ENCODE peak calls at places on chromosomes 16 and 17, in five cellular contexts. E, P, V, T and W are unnamed samples.
A peak's percentile ranks its signal among the peaks of the same experiment; 100 is the strongest.

GRCh38 chr16:84735846-84736586 is 36.2 kb downstream of the USP10 start:
- DNase-seq in E (peak; percentile 66), P (peak; percentile 45), V (peak; percentile 34), T (peak; percentile 70), W (no peak)

GRCh38 chr16:70399326-70399725 is 39.6 kb downstream of the ST3GAL2 start:
- DNase-seq in E (no peak), P (no peak), V (no peak), T (no peak), W (no peak)

GRCh38 chr17:79066963-79067362 is 7.7 kb upstream of the ENGASE start:
- DNase-seq in E (peak; percentile 9), P (no peak), V (no peak), T (no peak), W (no peak)

GRCh38 chr17:32546031-32546444 is 59.2 kb downstream of the CDK5R1 start:
- DNase-seq in E (no peak), P (no peak), V (no peak), T (no peak), W (no peak)

GRCh38 chr17:67994827-67995567 is 1.3 kb downstream of the C17orf58 start:
- DNase-seq in E (peak; percentile 65), P (peak; percentile 35), V (no peak), T (peak; percentile 50), W (peak; percentile 39)

GRCh38 chr17:72448019-72448418 is 327.2 kb downstream of the SOX9 start:
- DNase-seq in E (no peak), P (no peak), V (no peak), T (no peak), W (no peak)

GRCh38 chr16:14325921-14326401 is 254.8 kb downstream of the MRTFB start:
- DNase-seq in E (peak; percentile 56), P (peak; percentile 44), V (no peak), T (peak; percentile 61), W (no peak)

GRCh38 chr16:88014954-88015805 is 63.9 kb downstream of the BANP start:
- DNase-seq in E (peak; percentile 23), P (no peak), V (no peak), T (no peak), W (peak; percentile 58)

GRCh38 chr17:28579526-28579925 is 2.8 kb upstream of the ALDOC start:
- DNase-seq in E (no peak), P (no peak), V (no peak), T (no peak), W (no peak)

GRCh38 chr17:76638263-76638662 is 5.3 kb downstream of the ST6GALNAC1 start:
- DNase-seq in E (no peak), P (no peak), V (no peak), T (no peak), W (no peak)
- H3K4me3 ChIP-seq in E (no peak overlapping the region), P (no peak overlapping the region), V (no peak overlapping the region), T (no peak overlapping the region), W (no peak overlapping the region)

DNA sequence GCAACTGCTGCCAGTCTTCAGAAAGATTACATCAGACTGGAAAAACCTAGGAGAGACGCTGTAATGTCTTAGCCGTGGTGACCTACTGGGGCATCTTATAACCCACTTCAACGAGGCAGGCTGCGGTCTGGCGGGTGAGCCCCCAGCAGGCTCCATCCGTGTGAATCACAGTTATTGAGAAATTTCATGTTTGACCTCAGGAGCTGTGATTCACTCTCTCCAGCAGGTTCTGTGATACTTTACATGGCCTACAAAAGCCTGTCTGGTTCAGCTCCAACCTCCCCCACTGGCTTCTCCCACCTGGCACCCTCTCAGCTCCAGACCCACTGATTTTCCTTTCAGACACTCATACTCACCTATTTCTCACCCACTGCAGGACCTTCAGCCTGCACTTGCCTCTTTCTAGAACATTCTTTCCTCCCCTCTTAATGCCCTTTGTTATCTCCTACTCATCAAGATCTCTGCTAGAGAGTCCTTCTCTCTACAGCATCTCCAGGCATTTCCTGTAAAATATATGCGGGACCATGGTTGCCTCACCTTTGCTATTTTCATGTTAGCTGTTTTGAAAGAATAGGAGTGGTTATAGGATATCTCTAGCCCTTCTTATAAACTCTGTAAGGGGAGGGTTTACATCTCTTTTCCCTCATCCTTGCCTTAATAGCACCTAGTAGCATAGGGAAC is 227.9 kb downstream of the MAF start:
- DNase-seq in E (peak; percentile 20), P (no peak), V (no peak), T (no peak), W (no peak)
- H3K27ac ChIP-seq in E (no peak overlapping the region), P (no peak overlapping the region), V (no peak overlapping the region), T (no peak overlapping the region), W (no peak overlapping the region)

DNA sequence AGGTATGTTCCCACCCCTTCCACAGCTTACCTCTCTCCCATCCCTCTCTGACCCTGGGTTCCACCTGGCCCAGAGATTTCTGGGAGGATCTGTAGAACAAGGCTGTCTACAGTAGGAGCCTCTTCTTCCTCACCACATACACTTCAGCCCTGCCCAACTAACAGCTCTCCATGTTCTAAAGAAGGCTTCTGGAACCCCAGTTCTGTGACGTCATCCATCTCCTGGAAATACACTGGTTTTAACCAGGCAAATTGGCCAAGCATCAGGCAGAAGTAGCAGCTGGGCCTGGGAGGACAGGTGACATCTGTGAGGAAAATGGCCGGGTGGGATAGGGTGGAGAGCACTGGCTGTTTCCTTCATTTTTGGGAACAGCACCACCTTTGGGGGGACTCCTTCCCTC is at the start of gene LYZL6:
- DNase-seq in E (no peak), P (no peak), V (no peak), T (no peak), W (no peak)
- H3K4me3 ChIP-seq in E (no peak within 1 kb of the TSS), P (no peak within 1 kb of the TSS), V (no peak within 1 kb of the TSS), T (no peak within 1 kb of the TSS), W (no peak within 1 kb of the TSS)

GRCh38 chr16:9366048-9366969 is 274.9 kb downstream of the HAPSTR1 start:
- DNase-seq in E (no peak), P (peak; percentile 23), V (no peak), T (peak; percentile 51), W (no peak)
- H3K27ac ChIP-seq in E (no peak overlapping the region), P (peak overlapping the region; percentile 56), V (no peak overlapping the region), T (peak overlapping the region; percentile 92), W (peak overlapping the region; percentile 82)

GRCh38 chr16:86580063-86580797 is 1.9 kb downstream of the FOXL1 start:
- DNase-seq in E (no peak), P (no peak), V (no peak), T (no peak), W (no peak)
- H3K4me3 ChIP-seq in E (peak overlapping the region; percentile 32), P (no peak overlapping the region), V (no peak overlapping the region), T (no peak overlapping the region), W (peak overlapping the region; percentile 78)

DNA sequence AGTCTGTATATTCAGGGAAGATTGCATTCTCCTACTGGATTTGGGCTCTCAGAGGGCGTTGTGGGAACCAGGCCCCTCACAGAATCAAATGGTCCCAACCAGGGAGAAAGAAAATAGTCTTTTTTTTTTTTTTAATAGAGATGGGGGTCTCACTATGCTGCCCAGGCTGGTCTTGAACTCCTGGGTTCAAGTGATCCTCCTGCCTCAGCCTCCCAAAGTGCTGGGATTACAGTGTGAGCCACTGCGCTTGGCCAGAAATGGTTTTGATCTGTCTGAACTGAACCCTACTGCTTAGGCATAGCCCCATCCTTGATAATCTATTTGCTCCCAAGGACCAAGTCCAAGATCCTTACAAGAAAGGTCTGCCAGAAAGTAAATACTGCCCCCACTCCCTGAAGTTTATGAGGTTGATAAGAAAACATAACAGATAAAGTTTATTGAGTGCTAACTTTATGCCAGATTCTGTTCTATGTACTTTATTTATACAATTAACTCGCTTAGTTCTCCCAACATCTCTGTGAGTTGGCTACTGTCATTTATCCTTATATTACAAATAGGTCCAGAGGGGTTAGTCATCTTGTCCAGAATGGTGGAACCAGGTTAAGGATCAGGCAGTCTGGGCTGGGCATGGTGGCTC is 13.5 kb downstream of the G6PC1 start:
- DNase-seq in E (no peak), P (no peak), V (no peak), T (no peak), W (no peak)
- H3K27ac ChIP-seq in E (no peak overlapping the region), P (no peak overlapping the region), V (no peak overlapping the region), T (no peak overlapping the region), W (no peak overlapping the region)

GRCh38 chr17:35062284-35062683 is 1.2 kb downstream of the RFFL start:
- DNase-seq in E (no peak), P (no peak), V (no peak), T (no peak), W (no peak)
- H3K4me3 ChIP-seq in E (no peak overlapping the region), P (no peak overlapping the region), V (no peak overlapping the region), T (no peak overlapping the region), W (no peak overlapping the region)